ENCODE peak calls at places on chromosome 10, in five cellular contexts. K, Y, F, C and G are unnamed samples.

GRCh38 chr10:1873916-1874315 is 136.6 kb upstream of the ADARB2 start:
- DNase-seq in C (no peak), F (no peak), K (no peak), Y (no peak), G (no peak)

GRCh38 chr10:43074827-43075611 is 1.9 kb upstream of the RET start:
- DNase-seq in Y (no peak), F (peak), C (no peak), K (no peak), G (no peak)

GRCh38 chr10:59851864-59852263 is 54.5 kb downstream of the CCDC6 start:
- DNase-seq in F (no peak), K (no peak), Y (no peak), C (no peak), G (no peak)

GRCh38 chr10:34809796-34810195 is 5.3 kb downstream of the PARD3 start:
- DNase-seq in Y (no peak), F (no peak), K (no peak), C (no peak), G (no peak)

GRCh38 chr10:48519731-48520506 is 85.0 kb downstream of the ARHGAP22 start:
- DNase-seq in Y (no peak), K (no peak), F (peak), C (peak), G (no peak)

GRCh38 chr10:117355064-117355463 is 20.2 kb downstream of the PDZD8 start:
- DNase-seq in F (no peak), Y (no peak), K (no peak), C (no peak), G (no peak)

GRCh38 chr10:92830478-92831389 is 17.6 kb upstream of the EXOC6 start:
- DNase-seq in K (no peak), Y (peak), F (no peak), C (no peak), G (peak)

GRCh38 chr10:3095373-3096139 is 28.2 kb downstream of the PFKP start:
- DNase-seq in Y (no peak), K (peak), C (no peak), F (no peak), G (no peak)

GRCh38 chr10:3455385-3456334 is 283.1 kb upstream of the PITRM1 start:
- DNase-seq in Y (no peak), F (no peak), K (no peak), C (no peak), G (peak)

GRCh38 chr10:65968871-65969270 is 957.0 kb upstream of the LRRTM3 start:
- DNase-seq in F (no peak), K (no peak), Y (no peak), C (no peak), G (no peak)

GRCh38 chr10:52818019-52818418 is 45.4 kb upstream of the MBL2 start:
- DNase-seq in C (no peak), Y (peak), F (no peak), K (no peak), G (peak)

GRCh38 chr10:127485153-127485857 is 63.8 kb upstream of the NPS start:
- DNase-seq in Y (no peak), K (no peak), C (no peak), F (no peak), G (no peak)

GRCh38 chr10:61332506-61332905 is 120.7 kb downstream of the TMEM26 start:
- DNase-seq in F (no peak), K (no peak), C (no peak), Y (no peak), G (no peak)

GRCh38 chr10:110527731-110528171 is 30.0 kb downstream of the DUSP5 start:
- DNase-seq in F (no peak), Y (no peak), K (no peak), C (no peak), G (no peak)

GRCh38 chr10:118865998-118866778 is 111.4 kb upstream of the CACUL1 start:
- DNase-seq in C (no peak), F (no peak), Y (no peak), K (no peak), G (no peak)

GRCh38 chr10:101287922-101288638 is 58.8 kb upstream of the LBX1 start:
- DNase-seq in C (no peak), K (no peak), Y (peak), F (no peak), G (peak)

GRCh38 chr10:133335238-133336122 is 1.2 kb downstream of the CALY start:
- DNase-seq in C (no peak), Y (no peak), F (peak), K (peak), G (no peak)

GRCh38 chr10:98528166-98528784 is 81.5 kb upstream of the HPS1 start:
- DNase-seq in Y (no peak), K (no peak), C (no peak), F (no peak), G (no peak)

GRCh38 chr10:114855776-114856543 is 34.4 kb downstream of the FHIP2A start:
- DNase-seq in Y (no peak), F (no peak), K (no peak), C (no peak), G (no peak)

GRCh38 chr10:124196659-124197058 is 103.3 kb upstream of the CHST15 start:
- DNase-seq in Y (no peak), F (no peak), K (no peak), C (no peak), G (no peak)

GRCh38 chr10:107969936-107970335 is 805.4 kb upstream of the SORCS1 start:
- DNase-seq in C (no peak), F (no peak), Y (no peak), K (no peak), G (no peak)

GRCh38 chr10:79980711-79981110 is 31.8 kb upstream of the SFTPD start:
- DNase-seq in Y (no peak), K (no peak), C (no peak), F (no peak), G (no peak)
- H3K27ac ChIP-seq in Y (no peak), K (no peak), C (no peak), F (no peak), G (no peak)

GRCh38 chr10:36118289-36118688 is 476.2 kb upstream of the FZD8 start:
- DNase-seq in Y (no peak), C (no peak), K (no peak), F (no peak), G (no peak)

GRCh38 chr10:36114913-36115312 is 472.8 kb upstream of the FZD8 start:
- DNase-seq in Y (no peak), C (no peak), K (no peak), F (no peak), G (no peak)

GRCh38 chr10:36114141-36114540 is 472.0 kb upstream of the FZD8 start:
- DNase-seq in K (no peak), C (no peak), Y (no peak), F (no peak), G (no peak)

GRCh38 chr10:36115364-36115763 is 473.3 kb upstream of the FZD8 start:
- DNase-seq in C (no peak), Y (no peak), F (no peak), K (no peak), G (no peak)

GRCh38 chr10:36116751-36117150 is 474.7 kb upstream of the FZD8 start:
- DNase-seq in F (no peak), Y (no peak), C (no peak), K (no peak), G (no peak)
- H3K4me3 ChIP-seq in F (no peak), Y (no peak), C (no peak), K (no peak), G (no peak)

DNA sequence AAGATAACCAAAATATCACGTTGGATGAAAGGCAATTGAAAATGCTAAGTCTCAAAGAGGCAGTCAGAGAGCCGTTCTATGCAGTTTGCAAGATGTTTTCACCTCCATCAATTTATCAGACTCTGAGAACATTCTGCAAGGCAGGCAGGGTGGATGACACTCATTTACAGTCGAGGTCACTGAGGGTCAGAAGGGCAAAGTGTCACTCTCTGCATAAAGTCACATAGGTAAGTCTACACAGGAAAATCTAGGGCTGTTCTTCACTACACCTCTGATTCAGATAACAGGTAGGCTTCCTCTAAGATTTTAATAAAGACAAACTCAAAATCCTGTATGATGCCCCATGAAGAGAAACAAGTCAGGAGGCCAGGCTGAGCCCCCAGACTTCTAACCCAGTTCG is 1.4 kb upstream of the PLEKHA1 start:
- DNase-seq in Y (no peak), F (no peak), C (no peak), K (no peak), G (no peak)
- H3K27ac ChIP-seq in Y (no peak), F (no peak), C (peak), K (no peak), G (no peak)

DNA sequence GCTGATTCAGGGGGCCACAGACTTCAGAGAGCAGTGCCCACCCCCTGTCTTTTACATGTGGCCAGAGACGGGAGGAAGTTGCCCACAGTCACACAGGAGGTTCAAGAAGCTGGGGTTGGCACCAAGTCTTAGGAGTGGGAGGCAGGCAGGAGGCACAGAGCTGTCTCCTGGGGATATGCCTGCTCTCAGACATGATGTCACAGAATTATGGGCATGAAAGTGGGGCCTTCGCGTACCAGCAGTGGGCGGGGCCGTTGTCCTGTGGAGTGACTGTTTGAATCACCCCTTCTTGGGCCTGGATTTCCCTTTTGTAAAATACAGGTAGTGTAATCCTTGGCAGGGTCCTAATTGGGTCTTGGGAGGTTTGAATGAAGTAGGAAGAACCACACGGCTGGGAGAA is 81.2 kb upstream of the PPIF start:
- DNase-seq in Y (no peak), F (no peak), C (peak), K (no peak), G (no peak)
- H3K4me3 ChIP-seq in Y (no peak), F (no peak), C (no peak), K (no peak), G (no peak)

GRCh38 chr10:73866621-73867020 is 7.7 kb downstream of the CAMK2G start:
- DNase-seq in K (no peak), C (no peak), F (no peak), Y (no peak), G (no peak)
- H3K27ac ChIP-seq in K (peak), C (peak), F (peak), Y (peak), G (peak)

GRCh38 chr10:6737080-6737641 is 157.1 kb upstream of the PRKCQ start:
- DNase-seq in K (no peak), C (no peak), Y (no peak), F (no peak), G (no peak)
- H3K4me3 ChIP-seq in K (no peak), C (no peak), Y (no peak), F (no peak), G (no peak)

GRCh38 chr10:11186330-11186729 is 168.7 kb downstream of the CELF2 start:
- DNase-seq in F (no peak), Y (no peak), K (no peak), C (no peak), G (no peak)
- H3K27ac ChIP-seq in F (no peak), Y (no peak), K (no peak), C (no peak), G (no peak)

GRCh38 chr10:47299611-47299988 is 397 bp upstream of the GDF10 start:
- DNase-seq in C (no peak), Y (no peak), F (no peak), K (no peak), G (no peak)

GRCh38 chr10:47303866-47304265 is 3.9 kb downstream of the GDF10 start:
- DNase-seq in F (no peak), K (no peak), Y (no peak), C (no peak), G (no peak)

GRCh38 chr10:47299989-47300931 is at the start of gene GDF10:
- DNase-seq in Y (no peak), K (no peak), F (no peak), C (no peak), G (no peak)

GRCh38 chr10:47303105-47303504 is 3.1 kb downstream of the GDF10 start:
- DNase-seq in F (no peak), K (no peak), Y (no peak), C (no peak), G (no peak)

GRCh38 chr10:47301833-47302232 is 1.8 kb downstream of the GDF10 start:
- DNase-seq in F (no peak), Y (no peak), K (no peak), C (no peak), G (no peak)
- H3K4me3 ChIP-seq in F (no peak), Y (no peak), K (no peak), C (no peak), G (no peak)

DNA sequence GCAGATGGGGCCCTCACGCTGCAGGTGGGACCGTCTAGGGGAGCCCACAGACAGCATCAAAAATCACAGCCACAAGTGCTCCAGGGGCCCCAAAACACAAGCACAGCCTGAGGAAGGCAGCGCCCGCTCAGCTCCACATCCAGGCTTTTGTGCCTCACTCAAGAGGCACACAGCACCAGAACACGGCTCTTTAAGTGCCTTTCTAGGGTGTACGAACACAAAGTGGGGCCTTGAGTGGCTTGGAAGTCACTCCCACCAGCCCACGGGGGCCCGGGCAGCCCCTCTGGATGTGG is 65.2 kb downstream of the DIP2C start:
- DNase-seq in C (no peak), Y (no peak), F (no peak), K (no peak), G (no peak)
- H3K27ac ChIP-seq in C (peak), Y (no peak), F (no peak), K (no peak), G (no peak)

GRCh38 chr10:120513307-120513706 is 56.3 kb downstream of the PLPP4 start:
- DNase-seq in Y (no peak), F (no peak), C (no peak), K (no peak), G (no peak)
- H3K4me3 ChIP-seq in Y (no peak), F (no peak), C (no peak), K (no peak), G (no peak)